ENCODE peak calls at places on chromosomes 5 and 9, in ten cellular contexts. K is thoracic aorta; S is activated CD8-positive, alpha-beta memory T cell treated with anti-CD3 and anti-CD28 coated beads for 1 hour; G is AG04449; Z is stimulated activated CD8-positive, alpha-beta memory T cell treated with anti-CD3 and anti-CD28 coated beads, Interleukin-4, amount 100 ng/mL, for 1 hour; O is T-cell; Y is GM23248; I is AG08396; F is mesendoderm; U is GM06990. X is an unnamed sample.

GRCh38 chr9:136362450-136362784 is 1.1 kb downstream of the DNLZ start:
- DNase-seq in K (no peak), G (no peak), U (no peak), O (no peak), F (no peak), I (no peak), S (no peak), Y (no peak), Z (no peak), X (no peak)

GRCh38 chr5:175457466-175457865 is 13.5 kb upstream of the DRD1 start:
- DNase-seq in F (peak; percentile 49), I (no peak), Z (no peak), K (no peak), S (no peak), U (no peak), Y (no peak), O (no peak), G (no peak), X (no peak)

GRCh38 chr5:74201334-74202081 is 439.0 kb downstream of the ENC1 start:
- DNase-seq in Y (peak; percentile 59), G (no peak), O (no peak), F (no peak), Z (no peak), K (no peak), I (no peak), U (peak; percentile 69), S (no peak), X (no peak)

GRCh38 chr9:137057545-137057944 is 3.7 kb upstream of the ENTPD2 start:
- DNase-seq in S (no peak), I (no peak), Z (no peak), F (no peak), O (no peak), U (no peak), Y (no peak), G (no peak), K (no peak), X (no peak)

GRCh38 chr5:139636207-139636792 is 11.8 kb upstream of the CXXC5 start:
- DNase-seq in G (no peak), I (no peak), S (no peak), Y (peak; percentile 44), K (no peak), Z (no peak), O (peak; percentile 91), U (peak; percentile 79), F (no peak), X (no peak)

GRCh38 chr5:107661650-107662044 is 9.1 kb downstream of the EFNA5 start:
- DNase-seq in S (no peak), F (no peak), I (no peak), U (no peak), Z (no peak), K (no peak), G (no peak), Y (no peak), O (no peak), X (no peak)

GRCh38 chr5:179275941-179276837 is 69.1 kb downstream of the ADAMTS2 start:
- DNase-seq in Z (no peak), Y (peak; percentile 99), O (no peak), K (peak; percentile 50), S (no peak), G (peak; percentile 88), F (peak; percentile 48), I (peak; percentile 98), U (no peak), X (no peak)

GRCh38 chr5:22986281-22986680 is 133.1 kb upstream of the CDH12 start:
- DNase-seq in Z (no peak), K (no peak), Y (no peak), G (no peak), I (no peak), S (no peak), O (no peak), U (no peak), F (no peak), X (no peak)

GRCh38 chr9:19788614-19789271 is at the start of gene SLC24A2:
- DNase-seq in Z (no peak), O (no peak), I (no peak), S (no peak), K (no peak), G (no peak), U (peak; percentile 1), Y (no peak), F (peak; percentile 69), X (no peak)

GRCh38 chr9:133874061-133874638 is 118.0 kb downstream of the VAV2 start:
- DNase-seq in F (peak; percentile 82), U (no peak), O (no peak), I (peak; percentile 42), Z (no peak), S (no peak), G (no peak), K (no peak), Y (peak; percentile 84), X (no peak)

GRCh38 chr5:141871870-141872269 is 6.3 kb downstream of the PCDH1 start:
- DNase-seq in Z (no peak), S (no peak), K (no peak), G (no peak), O (no peak), I (no peak), Y (no peak), F (no peak), U (no peak), X (no peak)

GRCh38 chr5:75356719-75357118 is 19.7 kb downstream of the HMGCR start:
- DNase-seq in S (no peak), U (no peak), I (no peak), G (no peak), Z (no peak), K (no peak), F (no peak), Y (no peak), O (no peak), X (no peak)

GRCh38 chr9:110152704-110153374 is 55.1 kb downstream of the C9orf152 start:
- DNase-seq in Y (peak; percentile 66), G (no peak), Z (no peak), U (peak; percentile 20), I (peak; percentile 32), F (peak; percentile 78), S (no peak), O (no peak), K (no peak), X (no peak)

GRCh38 chr9:83299556-83299955 is 236.6 kb upstream of the RASEF start:
- DNase-seq in S (no peak), G (no peak), U (no peak), K (no peak), O (no peak), Y (peak; percentile 88), I (peak; percentile 30), F (no peak), Z (no peak), X (no peak)

GRCh38 chr5:177015156-177015555 is 7.3 kb upstream of the ZNF346 start:
- DNase-seq in S (no peak), U (no peak), Y (no peak), Z (no peak), G (no peak), K (no peak), O (no peak), F (no peak), I (no peak), X (no peak)

GRCh38 chr5:95916687-95917085 is 45.0 kb downstream of the ELL2 start:
- DNase-seq in K (no peak), U (no peak), F (no peak), S (no peak), Z (no peak), G (no peak), I (no peak), O (no peak), Y (no peak), X (no peak)

GRCh38 chr5:130874861-130875419 is 290.1 kb downstream of the HINT1 start:
- DNase-seq in G (no peak), K (no peak), U (no peak), I (no peak), Z (no peak), O (no peak), F (no peak), Y (peak; percentile 1), S (no peak), X (no peak)

GRCh38 chr5:122327110-122327509 is 15.1 kb downstream of the SNCAIP start:
- DNase-seq in U (no peak), S (no peak), G (no peak), I (no peak), O (no peak), F (no peak), K (no peak), Z (no peak), Y (no peak), X (no peak)

GRCh38 chr5:76537073-76537543 is 86.1 kb downstream of the F2RL2 start:
- DNase-seq in O (no peak), I (no peak), S (no peak), Z (no peak), U (no peak), Y (peak; percentile 3), K (no peak), G (no peak), F (no peak), X (no peak)

GRCh38 chr5:138639326-138639725 is 64.1 kb upstream of the HSPA9 start:
- DNase-seq in Z (no peak), U (no peak), I (no peak), S (no peak), Y (no peak), G (no peak), F (no peak), O (no peak), K (no peak), X (no peak)

GRCh38 chr9:133127340-133127981 is 6.4 kb upstream of the RALGDS start:
- DNase-seq in K (no peak), S (no peak), F (no peak), I (no peak), Y (peak; percentile 55), Z (no peak), G (no peak), O (peak; percentile 44), U (no peak), X (no peak)

GRCh38 chr5:11269515-11269914 is 508.5 kb upstream of the DAP start:
- DNase-seq in K (no peak), Y (no peak), I (no peak), G (no peak), O (no peak), Z (no peak), F (no peak), S (no peak), U (no peak), X (no peak)

GRCh38 chr5:57097526-57097925 is 76.3 kb upstream of the GPBP1 start:
- DNase-seq in K (no peak), Y (no peak), Z (no peak), I (no peak), U (no peak), O (no peak), S (no peak), G (no peak), F (no peak), X (no peak)

GRCh38 chr5:157594237-157594636 is 18.7 kb upstream of the ADAM19 start:
- DNase-seq in O (no peak), K (no peak), Y (no peak), G (no peak), I (no peak), F (no peak), U (no peak), Z (no peak), S (no peak), X (no peak)

GRCh38 chr5:132505641-132506040 is 15.1 kb upstream of the IRF1 start:
- DNase-seq in G (no peak), U (no peak), K (no peak), O (no peak), Y (peak; percentile 45), F (no peak), S (no peak), Z (no peak), I (no peak), X (no peak)

GRCh38 chr5:98109561-98110006 is 663.9 kb upstream of the RGMB start:
- DNase-seq in Z (no peak), K (no peak), O (no peak), F (no peak), G (peak; percentile 49), I (peak; percentile 13), S (no peak), U (no peak), Y (peak; percentile 82), X (no peak)

GRCh38 chr9:69933445-69933844 is 110.2 kb upstream of the MAMDC2 start:
- DNase-seq in O (no peak), F (peak; percentile 49), Z (no peak), Y (no peak), G (no peak), S (no peak), I (no peak), K (no peak), U (no peak), X (no peak)

GRCh38 chr9:95821999-95822398 is 53.5 kb upstream of the ERCC6L2 start:
- DNase-seq in G (no peak), Y (no peak), K (no peak), O (no peak), I (no peak), U (no peak), F (no peak), Z (no peak), S (no peak), X (no peak)